ENCODE peak calls at places on chromosome 19, in nine cellular contexts. U is esophagus squamous epithelium; J is iris pigment epithelial cell; G is stimulated activated CD4-positive, alpha-beta T cell treated with anti-CD3 and anti-CD28 coated beads, Interleukin-2, amount 100 ng/mL, for 48 hours; L is A172; Y is transverse colon; Z is WTC11; D is HTR-8/SVneo; H is RPMI7951. E is an unnamed sample.

GRCh38 chr19:39122934-39123731 is 2.5 kb upstream of the PAK4 start:
- DNase-seq in J (no peak), L (no peak), H (no peak), Y (no peak), Z (no peak), G (no peak), D (no peak), U (no peak), E (no peak)

GRCh38 chr19:41913476-41914190 is 14.6 kb downstream of the ERFL start:
- DNase-seq in H (no peak), J (no peak), Y (no peak), U (no peak), L (no peak), Z (no peak), G (no peak), D (no peak), E (no peak)

GRCh38 chr19:19594371-19594770 is 24.1 kb downstream of the PBX4 start:
- DNase-seq in L (no peak), D (no peak), G (no peak), Y (no peak), J (no peak), H (no peak), Z (no peak), U (no peak), E (no peak)

GRCh38 chr19:16878181-16878965 is 10.4 kb upstream of the F2RL3 start:
- DNase-seq in G (no peak), H (no peak), L (no peak), U (no peak), Z (no peak), Y (no peak), D (no peak), J (no peak), E (no peak)

GRCh38 chr19:39339636-39340035 is 2.6 kb upstream of the SAMD4B start:
- DNase-seq in L (no peak), J (no peak), G (no peak), Y (no peak), H (no peak), U (no peak), Z (no peak), D (no peak), E (no peak)

GRCh38 chr19:55437410-55437809 is 5.7 kb downstream of the SHISA7 start:
- DNase-seq in D (peak; percentile 83), Y (no peak), U (no peak), J (peak; percentile 69), H (peak; percentile 71), L (peak; percentile 81), Z (peak; percentile 85), G (no peak), E (peak; percentile 86)

GRCh38 chr19:29715695-29716581 is 877 bp upstream of the C19orf12 start:
- DNase-seq in H (peak; percentile 12), Y (peak; percentile 42), G (no peak), D (no peak), Z (no peak), L (peak; percentile 30), J (no peak), U (no peak), E (peak; percentile 52)

GRCh38 chr19:37997911-37998344 is 90.9 kb downstream of the SIPA1L3 start:
- DNase-seq in H (peak; percentile 97), Y (no peak), G (peak; percentile 6), L (peak; percentile 96), U (no peak), Z (no peak), D (peak; percentile 34), J (peak; percentile 94), E (peak; percentile 87)

GRCh38 chr19:4754248-4754647 is 30.6 kb upstream of the DPP9 start:
- DNase-seq in U (no peak), G (no peak), D (no peak), Z (no peak), H (peak; percentile 32), Y (no peak), J (peak; percentile 41), L (no peak), E (no peak)

GRCh38 chr19:33171222-33171795 is 22.8 kb upstream of the LRP3 start:
- DNase-seq in D (no peak), H (no peak), L (no peak), Z (no peak), Y (no peak), U (no peak), J (no peak), G (no peak), E (no peak)

GRCh38 chr19:42249769-42250168 is 5.2 kb downstream of the ERF start:
- DNase-seq in G (no peak), Y (no peak), H (no peak), D (no peak), U (no peak), Z (no peak), J (no peak), L (no peak), E (no peak)

GRCh38 chr19:39412100-39412866 is at the start of gene PLEKHG2:
- DNase-seq in J (peak; percentile 99), D (peak; percentile 95), L (peak; percentile 99), Y (peak; percentile 97), H (peak; percentile 100), Z (peak; percentile 98), G (peak; percentile 97), U (peak; percentile 96), E (peak; percentile 98)

GRCh38 chr19:14375055-14375581 is 6.1 kb upstream of the ADGRE5 start:
- DNase-seq in D (no peak), G (no peak), U (peak; percentile 50), Z (no peak), J (no peak), H (no peak), Y (peak; percentile 73), L (no peak), E (no peak)

GRCh38 chr19:20661150-20661819 is at the start of gene ZNF626:
- DNase-seq in Z (peak; percentile 97), L (peak; percentile 55), J (peak; percentile 99), D (peak; percentile 74), H (peak; percentile 95), G (peak; percentile 83), Y (peak; percentile 88), U (peak; percentile 82), E (peak; percentile 91)

GRCh38 chr19:14561832-14562351 is 10.0 kb downstream of the NDUFB7 start:
- DNase-seq in G (no peak), D (no peak), H (peak; percentile 87), J (peak; percentile 44), Y (no peak), U (no peak), Z (no peak), L (peak; percentile 58), E (peak; percentile 61)

GRCh38 chr19:940591-941291 is 14.9 kb downstream of the ARID3A start:
- DNase-seq in Y (peak; percentile 86), J (no peak), H (peak; percentile 96), G (peak; percentile 41), U (no peak), D (no peak), Z (no peak), L (peak; percentile 84), E (peak; percentile 84)

GRCh38 chr19:30131246-30131645 is 189.2 kb downstream of the URI1 start:
- DNase-seq in J (no peak), G (no peak), U (no peak), Z (no peak), H (no peak), Y (no peak), L (no peak), D (no peak), E (peak; percentile 39)

GRCh38 chr19:1904385-1905070 is 671 bp upstream of the ADAT3 start:
- DNase-seq in L (peak; percentile 43), G (no peak), J (no peak), Y (peak; percentile 60), Z (peak; percentile 76), U (no peak), H (no peak), D (no peak), E (no peak)

E was measured in Daoy.